ENCODE peak calls at places on chromosome 2, in four cellular contexts. One of them, this sample, is unnamed.

GRCh38 chr2:35526741-35527140 is 828.8 kb upstream of the CRIM1 start:
- DNase-seq in GM23338: no peak
- DNase-seq in cardiac fibroblast: no peak
- DNase-seq in tibial nerve: no peak
- DNase-seq in this sample: no peak

GRCh38 chr2:189022492-189022891 is 48.3 kb downstream of the COL3A1 start:
- DNase-seq in GM23338: no peak
- DNase-seq in cardiac fibroblast: peak
- DNase-seq in tibial nerve: no peak
- DNase-seq in this sample: no peak

GRCh38 chr2:197137826-197138480 is 172.6 kb downstream of the ANKRD44 start:
- DNase-seq in GM23338: no peak
- DNase-seq in cardiac fibroblast: peak
- DNase-seq in tibial nerve: no peak
- DNase-seq in this sample: no peak

GRCh38 chr2:63334910-63335309 is 253.4 kb downstream of the WDPCP start:
- DNase-seq in cardiac fibroblast: no peak
- DNase-seq in GM23338: peak
- DNase-seq in tibial nerve: no peak
- DNase-seq in this sample: no peak

GRCh38 chr2:204265701-204266310 is 279.5 kb upstream of the PARD3B start:
- DNase-seq in GM23338: no peak
- DNase-seq in tibial nerve: no peak
- DNase-seq in cardiac fibroblast: no peak
- DNase-seq in this sample: no peak

GRCh38 chr2:23593396-23594078 is 208.6 kb downstream of the KLHL29 start:
- DNase-seq in tibial nerve: no peak
- DNase-seq in GM23338: no peak
- DNase-seq in cardiac fibroblast: no peak
- DNase-seq in this sample: no peak

GRCh38 chr2:178863130-178863855 is 56.1 kb upstream of the TTN start:
- DNase-seq in cardiac fibroblast: no peak
- DNase-seq in tibial nerve: no peak
- DNase-seq in GM23338: no peak
- DNase-seq in this sample: no peak

GRCh38 chr2:238528953-238529781 is 102.4 kb downstream of the ASB1 start:
- DNase-seq in tibial nerve: no peak
- DNase-seq in GM23338: no peak
- DNase-seq in cardiac fibroblast: peak
- DNase-seq in this sample: no peak

GRCh38 chr2:49351531-49351930 is 197.2 kb upstream of the FSHR start:
- DNase-seq in tibial nerve: no peak
- DNase-seq in cardiac fibroblast: no peak
- DNase-seq in GM23338: peak
- DNase-seq in this sample: no peak

GRCh38 chr2:72788756-72789155 is 37.1 kb downstream of the EXOC6B start:
- DNase-seq in cardiac fibroblast: peak
- DNase-seq in GM23338: no peak
- DNase-seq in tibial nerve: no peak
- DNase-seq in this sample: no peak

GRCh38 chr2:41410011-41410410 is 637.8 kb upstream of the PKDCC start:
- DNase-seq in GM23338: no peak
- DNase-seq in tibial nerve: no peak
- DNase-seq in cardiac fibroblast: no peak
- DNase-seq in this sample: no peak

GRCh38 chr2:41413813-41414485 is 633.9 kb upstream of the PKDCC start:
- DNase-seq in GM23338: no peak
- DNase-seq in cardiac fibroblast: peak
- DNase-seq in tibial nerve: no peak
- DNase-seq in this sample: no peak

GRCh38 chr2:41409328-41409727 is 638.5 kb upstream of the PKDCC start:
- DNase-seq in cardiac fibroblast: no peak
- DNase-seq in tibial nerve: no peak
- DNase-seq in GM23338: peak
- DNase-seq in this sample: no peak

GRCh38 chr2:41420219-41420618 is 627.6 kb upstream of the PKDCC start:
- DNase-seq in tibial nerve: no peak
- DNase-seq in cardiac fibroblast: no peak
- DNase-seq in GM23338: no peak
- DNase-seq in this sample: no peak

GRCh38 chr2:41414486-41415230 is 633.2 kb upstream of the PKDCC start:
- DNase-seq in tibial nerve: no peak
- DNase-seq in cardiac fibroblast: peak
- DNase-seq in GM23338: peak
- DNase-seq in this sample: no peak
- TF ChIP-seq CTCF in tibial nerve: no peak
- TF ChIP-seq CTCF in cardiac fibroblast: peak
- TF ChIP-seq CTCF in GM23338: peak
- TF ChIP-seq CTCF in this sample: peak

GRCh38 chr2:103292570-103293265 is 530.9 kb downstream of the TMEM182 start:
- DNase-seq in cardiac fibroblast: no peak
- DNase-seq in GM23338: peak
- DNase-seq in tibial nerve: no peak
- DNase-seq in this sample: no peak
- TF ChIP-seq CTCF in cardiac fibroblast: no peak
- TF ChIP-seq CTCF in GM23338: peak
- TF ChIP-seq CTCF in tibial nerve: no peak
- TF ChIP-seq CTCF in this sample: peak

DNA sequence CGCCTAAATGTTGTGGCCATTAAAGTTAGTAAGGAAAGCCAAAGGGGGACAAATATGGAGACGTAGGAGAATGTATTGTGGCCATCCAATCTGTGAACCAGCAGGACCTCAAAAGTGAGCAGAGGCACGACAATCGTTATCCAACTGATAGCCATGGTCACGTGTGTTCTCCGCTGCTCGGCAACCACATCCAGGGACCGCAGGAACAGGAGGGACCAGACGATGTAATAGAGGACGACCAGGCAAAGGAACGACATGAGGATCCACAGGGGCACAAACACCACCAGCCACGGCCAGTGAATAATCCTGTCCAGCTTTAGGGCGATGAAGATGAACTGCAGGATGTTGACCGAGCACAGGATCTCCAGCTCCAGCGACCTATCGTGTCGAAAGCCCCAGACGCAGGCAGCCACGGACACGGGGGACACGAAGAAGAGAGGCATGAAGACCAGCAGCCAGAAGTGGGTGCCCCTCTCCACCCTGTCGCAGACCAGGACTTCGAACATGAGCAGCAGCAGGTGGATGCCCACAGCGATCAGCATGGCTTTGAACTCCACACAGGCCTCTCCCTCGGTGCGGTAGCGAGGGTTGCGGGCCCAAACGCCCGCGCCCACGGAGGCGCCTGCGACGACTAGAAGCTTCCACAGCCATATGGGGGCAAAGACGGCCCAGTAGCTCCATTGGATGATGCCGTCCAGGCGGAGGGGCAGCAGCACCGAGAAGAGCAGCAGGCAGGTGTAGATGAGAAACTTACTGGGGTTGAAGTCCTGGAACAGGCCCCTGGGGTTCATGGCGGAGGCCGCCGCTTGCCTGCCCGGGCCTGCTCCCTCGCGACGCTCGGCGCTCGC is 790 bp downstream of the TMEM185B start:
- DNase-seq in GM23338: no peak
- DNase-seq in cardiac fibroblast: no peak
- DNase-seq in tibial nerve: no peak
- DNase-seq in this sample: no peak
- TF ChIP-seq CTCF in GM23338: no peak
- TF ChIP-seq CTCF in cardiac fibroblast: no peak
- TF ChIP-seq CTCF in tibial nerve: no peak
- TF ChIP-seq CTCF in this sample: no peak

DNA sequence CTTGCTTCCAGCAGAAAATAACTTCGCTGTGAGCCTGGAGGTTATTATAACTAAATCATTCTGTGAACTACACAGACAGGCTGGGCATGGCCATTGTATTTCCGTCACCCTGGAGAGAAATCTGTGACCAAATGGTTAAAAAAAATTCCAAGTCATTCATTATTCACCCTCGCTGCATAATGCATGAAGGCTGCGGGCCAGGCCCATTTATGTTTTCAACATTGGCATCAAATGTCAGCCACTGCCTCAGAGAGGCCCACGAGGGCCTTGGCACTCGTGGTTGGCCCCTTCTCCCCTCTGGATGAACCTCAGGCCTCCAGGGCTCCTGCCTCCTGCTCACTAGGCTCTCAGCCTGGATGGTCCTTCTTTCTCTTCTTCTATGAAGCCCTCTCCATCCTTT is 57.7 kb downstream of the RRM2 start:
- DNase-seq in tibial nerve: no peak
- DNase-seq in GM23338: no peak
- DNase-seq in cardiac fibroblast: no peak
- DNase-seq in this sample: no peak
- TF ChIP-seq CTCF in tibial nerve: no peak
- TF ChIP-seq CTCF in GM23338: no peak
- TF ChIP-seq CTCF in cardiac fibroblast: no peak
- TF ChIP-seq CTCF in this sample: no peak

GRCh38 chr2:117618607-117619006 is 195.9 kb upstream of the DDX18 start:
- DNase-seq in GM23338: peak
- DNase-seq in cardiac fibroblast: no peak
- DNase-seq in tibial nerve: no peak
- DNase-seq in this sample: no peak
- TF ChIP-seq CTCF in GM23338: peak
- TF ChIP-seq CTCF in cardiac fibroblast: no peak
- TF ChIP-seq CTCF in tibial nerve: no peak
- TF ChIP-seq CTCF in this sample: no peak